ENCODE peak calls at places on chromosome 22, in nine cellular contexts. T is ELR; E is astrocyte of the cerebellum; N is NCI-H1105; W is activated CD4-positive, alpha-beta T cell treated with anti-CD3 and anti-CD28 coated beads for 48 hours; L is cerebellar cortex; Q is GM13977; I is iPS DF 19.7; A is H9. D is an unnamed sample.

GRCh38 chr22:19769393-19769715 is 8.8 kb downstream of the TBX1 start:
- DNase-seq in A (no peak), W (no peak), Q (no peak), L (no peak), E (no peak), T (no peak), I (no peak), N (no peak), D (no peak)

GRCh38 chr22:43540570-43540969 is 128.8 kb downstream of the MPPED1 start:
- DNase-seq in E (no peak), N (no peak), L (no peak), Q (no peak), A (no peak), W (no peak), T (no peak), I (no peak), D (no peak)

GRCh38 chr22:19959043-19959586 is 17.5 kb upstream of the TXNRD2 start:
- DNase-seq in T (no peak), W (no peak), N (no peak), A (peak), L (peak), E (no peak), Q (no peak), I (peak), D (no peak)

GRCh38 chr22:35918466-35918865 is 110.2 kb downstream of the RBFOX2 start:
- DNase-seq in A (no peak), T (no peak), N (no peak), I (no peak), L (no peak), E (no peak), W (no peak), Q (no peak), D (no peak)

GRCh38 chr22:24823787-24824186 is 17.8 kb downstream of the SGSM1 start:
- DNase-seq in A (no peak), N (no peak), T (no peak), E (no peak), Q (no peak), L (no peak), W (no peak), I (no peak), D (no peak)

GRCh38 chr22:43504068-43504467 is 92.3 kb downstream of the MPPED1 start:
- DNase-seq in E (no peak), T (no peak), A (no peak), I (no peak), W (no peak), Q (no peak), L (no peak), N (no peak), D (no peak)

GRCh38 chr22:49010901-49011300 is 816.8 kb downstream of the BRD1 start:
- DNase-seq in I (no peak), W (no peak), A (peak), N (no peak), T (no peak), Q (no peak), E (no peak), L (no peak), D (no peak)

GRCh38 chr22:38132794-38133193 is 22.3 kb upstream of the BAIAP2L2 start:
- DNase-seq in E (no peak), W (no peak), L (no peak), I (no peak), T (no peak), A (no peak), N (no peak), Q (no peak), D (no peak)

GRCh38 chr22:36737776-36738175 is 34.2 kb upstream of the CACNG2 start:
- DNase-seq in Q (no peak), T (no peak), W (no peak), I (no peak), N (no peak), A (peak), E (no peak), L (no peak), D (no peak)

GRCh38 chr22:49779226-49779625 is 48.4 kb downstream of the BRD1 start:
- DNase-seq in Q (no peak), W (no peak), E (no peak), T (no peak), A (no peak), N (no peak), L (no peak), I (no peak), D (no peak)

GRCh38 chr22:45238431-45239377 is 2.0 kb downstream of the KIAA0930 start:
- DNase-seq in L (no peak), N (no peak), W (no peak), I (no peak), A (no peak), E (no peak), T (no peak), Q (no peak), D (no peak)

GRCh38 chr22:38462960-38463784 is 4.7 kb upstream of the KDELR3 start:
- DNase-seq in A (peak), E (no peak), I (no peak), T (no peak), W (no peak), Q (no peak), N (no peak), L (peak), D (no peak)

GRCh38 chr22:29139965-29140782 is 65.5 kb upstream of the EMID1 start:
- DNase-seq in E (no peak), Q (no peak), T (no peak), L (no peak), A (no peak), W (no peak), N (no peak), I (no peak), D (no peak)

GRCh38 chr22:32546480-32546879 is 71.9 kb downstream of the FBXO7 start:
- DNase-seq in T (no peak), A (no peak), Q (no peak), N (no peak), L (no peak), W (no peak), E (no peak), I (no peak), D (no peak)